ENCODE peak calls at places on chromosomes 5 and 9, in eight cellular contexts. P is endothelial cell; N is iris pigment epithelial cell; H is A549; X is stimulated activated CD4-positive, alpha-beta T cell treated with anti-CD3 and anti-CD28 coated beads, Interleukin-2, amount 100 ng/mL, for 48 hours; E is hepatocyte; L is LoVo; S is effector CD4-positive, alpha-beta T cell. T is an unnamed sample.

GRCh38 chr5:54909911-54910870 is 75.2 kb downstream of the ESM1 start:
- DNase-seq in H (no peak), N (peak), P (no peak), E (no peak), S (no peak), L (no peak), X (no peak), T (no peak)

GRCh38 chr9:137878146-137878941 is 762 bp downstream of the CACNA1B start:
- DNase-seq in N (peak), H (no peak), L (no peak), E (peak), P (peak), S (no peak), X (peak), T (no peak)

GRCh38 chr5:74360535-74361210 is 279.9 kb downstream of the ENC1 start:
- DNase-seq in L (no peak), E (no peak), X (no peak), P (no peak), H (no peak), N (no peak), S (no peak), T (no peak)

GRCh38 chr5:77133061-77133758 is 46.1 kb upstream of the ZBED3 start:
- DNase-seq in H (peak), X (no peak), L (peak), S (no peak), P (no peak), E (peak), N (peak), T (peak)

GRCh38 chr9:135898634-135899407 is 8.5 kb downstream of the CAMSAP1 start:
- DNase-seq in X (no peak), H (no peak), E (no peak), N (peak), P (no peak), L (no peak), S (no peak), T (no peak)

GRCh38 chr9:4774209-4774608 is 18.5 kb upstream of the RCL1 start:
- DNase-seq in S (no peak), X (no peak), L (no peak), P (no peak), H (peak), E (no peak), N (peak), T (peak)

GRCh38 chr5:180519098-180519497 is 24.9 kb downstream of the CNOT6 start:
- DNase-seq in S (no peak), X (no peak), N (peak), E (no peak), L (no peak), P (no peak), H (no peak), T (no peak)

GRCh38 chr9:130110166-130110565 is 56.5 kb downstream of the GPR107 start:
- DNase-seq in P (no peak), S (no peak), H (no peak), E (no peak), L (no peak), X (no peak), N (no peak), T (no peak)

GRCh38 chr5:23507278-23507685 is at the start of gene PRDM9:
- DNase-seq in S (no peak), L (no peak), E (no peak), N (peak), P (no peak), H (peak), X (no peak), T (peak)

GRCh38 chr9:95100071-95100627 is 217.4 kb downstream of the FANCC start:
- DNase-seq in E (no peak), X (no peak), L (no peak), H (no peak), P (no peak), N (no peak), S (no peak), T (no peak)

GRCh38 chr9:119639287-119639955 is 270.2 kb upstream of the BRINP1 start:
- DNase-seq in H (peak), E (peak), S (no peak), X (no peak), P (peak), N (peak), L (no peak), T (no peak)

GRCh38 chr5:119343042-119343441 is 12.8 kb upstream of the TNFAIP8 start:
- DNase-seq in L (no peak), H (no peak), N (no peak), E (no peak), P (no peak), X (no peak), S (no peak), T (no peak)

GRCh38 chr5:94623026-94623425 is 4.6 kb downstream of the SLF1 start:
- DNase-seq in S (no peak), N (no peak), X (no peak), P (no peak), L (no peak), E (no peak), H (no peak), T (no peak)

GRCh38 chr5:124102491-124102890 is 590.5 kb downstream of the CSNK1G3 start:
- DNase-seq in X (no peak), S (no peak), H (no peak), L (no peak), E (no peak), N (peak), P (no peak), T (no peak)

GRCh38 chr5:90446961-90447360 is 27.6 kb downstream of the MBLAC2 start:
- DNase-seq in E (no peak), H (no peak), N (peak), P (no peak), X (no peak), S (no peak), L (no peak), T (no peak)

GRCh38 chr9:91427873-91428272 is 4.2 kb upstream of the NFIL3 start:
- DNase-seq in S (no peak), L (peak), H (peak), P (no peak), X (no peak), N (peak), E (peak), T (no peak)

GRCh38 chr9:4238522-4238921 is 61.3 kb downstream of the GLIS3 start:
- DNase-seq in H (no peak), L (no peak), N (peak), P (no peak), E (no peak), S (no peak), X (no peak), T (no peak)

GRCh38 chr9:97853844-97854695 is 1.0 kb downstream of the FOXE1 start:
- DNase-seq in E (peak), L (no peak), N (peak), P (peak), X (peak), S (peak), H (peak), T (no peak)

GRCh38 chr9:121780177-121780576 is 128.7 kb downstream of the DAB2IP start:
- DNase-seq in P (no peak), N (no peak), H (no peak), S (no peak), X (no peak), E (no peak), L (no peak), T (peak)

GRCh38 chr9:94167055-94167346 is 82.7 kb downstream of the PTPDC1 start:
- DNase-seq in H (no peak), X (no peak), L (no peak), E (no peak), S (no peak), P (peak), N (no peak), T (no peak)

GRCh38 chr5:141850183-141850768 is 27.9 kb downstream of the PCDH1 start:
- DNase-seq in N (peak), H (peak), E (peak), X (peak), P (no peak), L (peak), S (peak), T (peak)

GRCh38 chr9:35645736-35646582 is 4.8 kb downstream of the SIT1 start:
- DNase-seq in N (peak), L (peak), E (peak), X (no peak), H (no peak), P (peak), S (no peak), T (peak)

GRCh38 chr5:34487956-34488355 is 168.2 kb upstream of the RAI14 start:
- DNase-seq in S (no peak), N (no peak), L (no peak), X (no peak), P (no peak), H (no peak), E (no peak), T (no peak)

GRCh38 chr9:131404581-131404980 is 10.7 kb downstream of the PRRC2B start:
- DNase-seq in X (no peak), S (no peak), P (no peak), E (no peak), H (no peak), N (no peak), L (no peak), T (no peak)

GRCh38 chr5:31066655-31067328 is 126.7 kb upstream of the CDH6 start:
- DNase-seq in S (no peak), N (peak), L (no peak), E (no peak), H (no peak), X (no peak), P (no peak), T (no peak)

GRCh38 chr5:174945853-174946252 is 221.5 kb downstream of the MSX2 start:
- DNase-seq in S (no peak), X (no peak), L (no peak), N (no peak), H (no peak), E (no peak), P (no peak), T (no peak)

GRCh38 chr5:169431386-169431785 is 130.4 kb upstream of the SLIT3 start:
- DNase-seq in X (no peak), L (no peak), P (no peak), N (peak), S (no peak), H (no peak), E (no peak), T (no peak)

GRCh38 chr5:154523104-154523503 is 45.1 kb upstream of the HAND1 start:
- DNase-seq in L (no peak), S (no peak), E (no peak), N (no peak), X (no peak), H (no peak), P (no peak), T (no peak)

GRCh38 chr9:125638646-125639045 is 68.4 kb downstream of the MAPKAP1 start:
- DNase-seq in N (no peak), L (no peak), E (no peak), P (no peak), S (no peak), H (no peak), X (no peak), T (no peak)

GRCh38 chr9:76374702-76375543 is 19.3 kb downstream of the RFK start:
- DNase-seq in N (peak), L (peak), E (peak), X (no peak), P (peak), S (no peak), H (peak), T (peak)

GRCh38 chr9:91220491-91221135 is 141.1 kb downstream of the AUH start:
- DNase-seq in L (no peak), H (no peak), S (no peak), N (peak), P (no peak), X (no peak), E (peak), T (no peak)